ENCODE peak calls at places on chromosomes 3 and 15, in eight cellular contexts. L, J, A, G, Z, H, O and U are unnamed samples. For H3K27me3, the result is how much of the 10 kb centered on the place peaks cover.

GRCh38 chr15:78012643-78013077 is 64.9 kb downstream of the TBC1D2B start:
- DNase-seq in A (no peak), Z (no peak), L (no peak), J (no peak), G (no peak), O (peak), H (no peak), U (no peak)

GRCh38 chr3:49054344-49054862 is 25.2 kb upstream of the IMPDH2 start:
- DNase-seq in H (no peak), L (no peak), J (no peak), G (no peak), A (no peak), Z (no peak), O (no peak), U (no peak)

GRCh38 chr3:55066406-55067128 is 138.7 kb upstream of the LRTM1 start:
- DNase-seq in A (no peak), G (no peak), J (no peak), H (no peak), L (no peak), Z (no peak), O (no peak), U (no peak)

GRCh38 chr15:42544858-42545629 is 3.5 kb downstream of the LRRC57 start:
- DNase-seq in L (no peak), Z (no peak), O (no peak), A (no peak), J (no peak), G (no peak), H (no peak), U (no peak)

GRCh38 chr3:100782359-100782758 is 73.1 kb downstream of the TFG start:
- DNase-seq in J (no peak), O (no peak), G (no peak), Z (peak), H (no peak), A (no peak), L (no peak), U (no peak)

GRCh38 chr3:180700941-180701340 is 21.7 kb upstream of the CCDC39 start:
- DNase-seq in O (no peak), A (no peak), Z (no peak), G (no peak), J (no peak), H (no peak), L (no peak), U (no peak)

GRCh38 chr3:184284696-184285095 is 8.9 kb downstream of the ECE2 start:
- DNase-seq in H (no peak), Z (peak), L (peak), G (no peak), A (no peak), J (peak), O (peak), U (no peak)

GRCh38 chr3:60000311-60001105 is 950.7 kb upstream of the CFAP20DC start:
- DNase-seq in Z (no peak), L (no peak), H (no peak), A (no peak), O (no peak), J (no peak), G (no peak), U (no peak)

GRCh38 chr3:58078610-58079009 is 70.4 kb downstream of the FLNB start:
- DNase-seq in A (no peak), Z (no peak), H (no peak), O (no peak), L (no peak), G (no peak), J (no peak), U (no peak)

GRCh38 chr15:35023794-35024193 is 35.7 kb upstream of the ZNF770 start:
- DNase-seq in G (no peak), H (no peak), A (no peak), Z (no peak), L (no peak), O (no peak), J (no peak), U (no peak)

GRCh38 chr15:35019401-35020327 is 31.6 kb upstream of the ZNF770 start:
- DNase-seq in O (peak), Z (no peak), J (no peak), H (no peak), L (peak), G (no peak), A (no peak), U (no peak)

DNA sequence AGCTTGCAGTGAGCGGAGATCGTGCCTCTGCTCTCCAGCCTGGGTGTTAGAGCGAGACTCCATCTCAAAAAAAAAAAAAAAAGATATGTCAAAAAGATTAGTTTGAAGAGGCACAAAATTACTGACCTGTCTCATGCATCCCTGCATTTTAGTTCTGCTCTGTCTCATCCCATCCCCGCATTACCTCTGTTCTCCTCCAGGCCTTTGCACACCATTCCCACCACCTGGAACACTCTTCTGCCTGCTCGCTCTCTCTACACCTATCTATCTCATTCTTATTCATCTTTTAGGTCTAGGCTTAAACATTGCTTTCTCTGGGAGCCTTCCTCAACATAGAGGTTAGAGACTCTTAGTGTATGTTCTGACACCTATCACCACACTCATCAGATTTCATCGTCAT is 32.9 kb upstream of the ZNF770 start:
- DNase-seq in L (no peak), H (no peak), G (no peak), J (no peak), A (no peak), O (no peak), Z (no peak), U (no peak)
- H3K27ac ChIP-seq in L (no peak), H (no peak), G (no peak), J (no peak), A (no peak), O (no peak), Z (no peak), U (no peak)

DNA sequence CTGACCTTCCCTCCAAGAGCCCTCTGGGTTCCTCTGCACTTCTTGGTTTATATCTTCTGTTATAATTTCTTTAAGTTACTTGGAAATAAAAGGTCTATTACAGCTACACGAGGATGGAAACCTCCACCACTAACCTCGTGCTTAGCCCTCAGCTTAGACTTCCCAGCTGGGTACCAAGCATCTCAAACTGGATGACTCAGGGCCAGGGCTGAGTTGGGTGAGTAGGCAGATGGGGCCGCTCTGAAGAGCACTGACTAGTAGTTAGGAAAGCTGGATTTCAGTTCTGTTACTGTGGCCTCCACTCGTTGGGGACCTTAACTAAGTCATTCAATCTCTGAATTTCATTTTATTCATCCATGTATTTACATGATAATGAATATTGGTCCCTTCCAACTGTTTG is 1036.6 kb downstream of the IGSF11 start:
- DNase-seq in O (no peak), H (no peak), L (no peak), A (no peak), G (no peak), J (no peak), Z (no peak), U (no peak)
- H3K27me3 ChIP-seq in O (under half), H (under half), L (under half), A (under half), G (under half), J (under half), Z (under half), U (under half)

GRCh38 chr15:31078461-31078860 is 23.1 kb downstream of the TRPM1 start:
- DNase-seq in A (no peak), L (peak), H (no peak), G (no peak), O (no peak), Z (no peak), J (no peak), U (no peak)

GRCh38 chr15:31081568-31082250 is 19.8 kb downstream of the TRPM1 start:
- DNase-seq in L (no peak), Z (no peak), J (no peak), H (no peak), G (no peak), A (no peak), O (no peak), U (no peak)

GRCh38 chr15:31079519-31079918 is 22.0 kb downstream of the TRPM1 start:
- DNase-seq in H (no peak), O (no peak), Z (no peak), L (peak), A (no peak), G (no peak), J (no peak), U (no peak)

GRCh38 chr15:31082771-31083393 is 18.6 kb downstream of the TRPM1 start:
- DNase-seq in A (no peak), L (no peak), G (no peak), J (no peak), H (no peak), O (no peak), Z (no peak), U (no peak)

DNA sequence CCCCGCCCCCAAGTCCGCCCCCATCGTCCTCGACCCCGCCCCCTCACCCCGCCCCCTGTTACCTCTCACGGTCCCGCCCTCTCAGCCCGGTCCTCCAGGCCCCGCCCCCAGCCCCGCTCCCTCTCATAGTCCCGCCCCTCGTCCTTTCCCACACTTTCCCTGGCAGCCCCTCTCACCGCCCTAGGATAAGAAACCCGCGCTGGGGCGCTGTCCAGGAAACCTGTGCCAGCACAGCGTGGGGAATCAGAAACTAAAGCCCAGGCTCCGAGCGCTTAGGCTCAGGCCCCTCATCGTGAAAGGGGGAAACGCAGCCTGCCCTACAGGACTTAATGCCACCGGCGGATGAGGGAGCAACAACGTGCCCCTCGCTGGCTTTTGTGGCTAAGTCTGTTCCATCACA is 20.9 kb downstream of the TRPM1 start:
- DNase-seq in A (no peak), H (peak), Z (peak), J (peak), G (peak), L (peak), O (no peak), U (peak)
- H3K4me3 ChIP-seq in A (no peak), H (no peak), Z (peak), J (no peak), G (peak), L (no peak), O (no peak), U (no peak)

GRCh38 chr15:52021892-52022540 is 3.0 kb downstream of the MAPK6 start:
- DNase-seq in G (no peak), Z (no peak), H (no peak), J (no peak), L (no peak), O (no peak), A (no peak), U (no peak)

GRCh38 chr15:52020253-52021085 is 1.4 kb downstream of the MAPK6 start:
- DNase-seq in G (no peak), H (no peak), Z (no peak), J (no peak), L (no peak), O (peak), A (no peak), U (no peak)

GRCh38 chr15:52021128-52021671 is 2.2 kb downstream of the MAPK6 start:
- DNase-seq in G (no peak), L (no peak), Z (peak), H (peak), A (peak), O (peak), J (peak), U (no peak)

GRCh38 chr15:52019394-52020252 is 604 bp downstream of the MAPK6 start:
- DNase-seq in H (peak), G (peak), L (peak), J (peak), O (peak), Z (peak), A (peak), U (peak)

GRCh38 chr15:52023169-52023922 is 4.3 kb downstream of the MAPK6 start:
- DNase-seq in H (no peak), A (no peak), G (no peak), L (no peak), Z (no peak), O (no peak), J (no peak), U (no peak)
- H3K27ac ChIP-seq in H (no peak), A (no peak), G (no peak), L (no peak), Z (peak), O (no peak), J (no peak), U (no peak)

GRCh38 chr3:185778821-185779220 is 46.0 kb downstream of the IGF2BP2 start:
- DNase-seq in O (no peak), J (no peak), Z (no peak), H (no peak), L (peak), A (no peak), G (no peak), U (no peak)
- H3K27me3 ChIP-seq in O (under half), J (under half), Z (under half), H (under half), L (under half), A (under half), G (under half), U (under half)

DNA sequence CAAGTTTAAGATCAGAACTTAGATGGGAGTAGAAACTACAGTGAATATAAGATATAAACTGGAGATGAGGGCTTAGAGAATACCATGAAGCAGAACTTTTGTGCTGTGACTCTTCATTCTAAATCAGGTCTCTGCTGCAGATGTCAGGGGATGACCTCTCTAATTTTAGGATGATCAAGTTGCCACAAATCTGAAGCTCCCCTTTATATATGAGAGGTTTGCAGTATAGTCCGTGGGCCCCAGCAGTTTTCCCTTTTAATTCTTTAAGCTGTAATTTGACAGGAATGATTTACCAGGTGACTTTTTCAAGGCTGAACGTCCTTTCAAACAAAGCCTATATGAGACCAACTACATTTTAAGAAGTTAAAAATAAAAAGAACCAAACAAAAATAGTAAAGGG is 4.9 kb upstream of the PLOD2 start:
- DNase-seq in L (no peak), H (no peak), J (no peak), G (no peak), O (no peak), A (no peak), Z (no peak), U (no peak)
- H3K4me3 ChIP-seq in L (no peak), H (no peak), J (no peak), G (no peak), O (no peak), A (no peak), Z (no peak), U (no peak)